ENCODE peak calls at places on chromosomes 4 and X, in four cellular contexts. Y is IMR-90, E is T follicular helper cell, G is EH. X is an unnamed sample.

GRCh38 chr4:38678078-38678477 is 14.1 kb downstream of the KLF3 start:
- DNase-seq in G (peak; percentile 92), Y (peak; percentile 100), E (no peak), X (no peak)

GRCh38 chrX:30309139-30309571 is at the start of gene NR0B1:
- DNase-seq in Y (no peak), E (no peak), G (no peak), X (no peak)

GRCh38 chrX:129875669-129876068 is 30.3 kb upstream of the UTP14A start:
- DNase-seq in G (peak; percentile 83), E (no peak), Y (peak; percentile 76), X (no peak)

GRCh38 chrX:6021316-6022091 is 207.2 kb downstream of the NLGN4X start:
- DNase-seq in E (no peak), G (peak; percentile 0), Y (peak; percentile 0), X (no peak)

GRCh38 chrX:68945603-68946228 is 116.9 kb downstream of the EFNB1 start:
- DNase-seq in G (peak; percentile 37), Y (peak; percentile 70), E (no peak), X (no peak)

GRCh38 chr4:7295201-7295916 is 103.0 kb downstream of the SORCS2 start:
- DNase-seq in G (no peak), Y (no peak), E (no peak), X (no peak)

GRCh38 chr4:65311120-65311519 is 359.2 kb downstream of the EPHA5 start:
- DNase-seq in G (no peak), E (no peak), Y (no peak), X (no peak)

GRCh38 chrX:100449696-100450606 is 39.9 kb upstream of the PCDH19 start:
- DNase-seq in E (no peak), G (peak; percentile 3), Y (no peak), X (no peak)

GRCh38 chr4:53380221-53380620 is 2.8 kb downstream of the FIP1L1 start:
- DNase-seq in Y (peak; percentile 33), E (no peak), G (peak; percentile 29), X (no peak)

GRCh38 chrX:124103966-124104365 is 142.5 kb downstream of the STAG2 start:
- DNase-seq in E (no peak), G (no peak), Y (no peak), X (no peak)

GRCh38 chr4:128123036-128123435 is 61.9 kb downstream of the LARP1B start:
- DNase-seq in G (peak; percentile 47), E (no peak), Y (no peak), X (no peak)

GRCh38 chr4:118683513-118683912 is 1.7 kb upstream of the METTL14 start:
- DNase-seq in Y (no peak), G (peak; percentile 24), E (no peak), X (no peak)

GRCh38 chr4:54657556-54658313 is at the start of gene KIT:
- DNase-seq in Y (peak; percentile 32), E (no peak), G (peak; percentile 75), X (no peak)